ENCODE peak calls at places on chromosome 15, in four cellular contexts. T is fibroblast of mammary gland, R is tibial artery, L is GM12865. Z is an unnamed sample.
A peak's percentile ranks its signal among the peaks of the same experiment; 100 is the strongest.

GRCh38 chr15:32028921-32029320 is 1.4 kb upstream of the CHRNA7 start:
- DNase-seq in T (no peak), L (no peak), R (no peak), Z (no peak)

GRCh38 chr15:50758712-50759205 is 6.7 kb downstream of the SPPL2A start:
- DNase-seq in L (no peak), T (peak; percentile 16), R (no peak), Z (no peak)

GRCh38 chr15:74870496-74871213 is 2.5 kb downstream of the SCAMP2 start:
- DNase-seq in L (peak; percentile 43), R (no peak), T (no peak), Z (no peak)

GRCh38 chr15:40301467-40302179 is 6.1 kb downstream of the PLCB2 start:
- DNase-seq in R (no peak), L (no peak), T (no peak), Z (no peak)

GRCh38 chr15:56963126-56963525 is 44.7 kb downstream of the TCF12 start:
- DNase-seq in T (peak; percentile 59), L (no peak), R (no peak), Z (no peak)

GRCh38 chr15:78979456-78980320 is 34.8 kb upstream of the CTSH start:
- DNase-seq in L (peak; percentile 90), T (peak; percentile 88), R (no peak), Z (peak; percentile 29)

GRCh38 chr15:38128389-38128788 is 124.2 kb upstream of the SPRED1 start:
- DNase-seq in T (peak; percentile 70), L (no peak), R (no peak), Z (no peak)

GRCh38 chr15:84598250-84598649 is 2.6 kb upstream of the ZSCAN2 start:
- DNase-seq in R (no peak), L (peak; percentile 80), T (peak; percentile 32), Z (no peak)

GRCh38 chr15:69078638-69079037 is 64.1 kb downstream of the NOX5 start:
- DNase-seq in T (no peak), R (no peak), L (no peak), Z (no peak)

GRCh38 chr15:40330368-40330836 is 6.9 kb downstream of the INAFM2 start:
- DNase-seq in L (no peak), T (no peak), R (peak; percentile 89), Z (no peak)

GRCh38 chr15:74192751-74193150 is 9.8 kb downstream of the STRA6 start:
- DNase-seq in T (no peak), R (no peak), L (no peak), Z (no peak)

GRCh38 chr15:27574541-27575054 is 524.5 kb downstream of the OCA2 start:
- DNase-seq in R (no peak), L (no peak), T (no peak), Z (no peak)

GRCh38 chr15:29216955-29217354 is 52.7 kb downstream of the NSMCE3 start:
- DNase-seq in L (no peak), T (no peak), R (no peak), Z (no peak)

GRCh38 chr15:68371160-68371559 is 60.8 kb downstream of the ITGA11 start:
- DNase-seq in L (no peak), T (no peak), R (peak; percentile 57), Z (no peak)

GRCh38 chr15:38842991-38843610 is 278.5 kb upstream of the RASGRP1 start:
- DNase-seq in R (no peak), L (no peak), T (no peak), Z (no peak)

GRCh38 chr15:69463182-69463756 is 10.7 kb downstream of the RPLP1 start:
- DNase-seq in L (no peak), R (no peak), T (no peak), Z (no peak)

GRCh38 chr15:74170083-74170844 is 3.2 kb upstream of the ISLR start:
- DNase-seq in L (no peak), R (no peak), T (no peak), Z (no peak)

GRCh38 chr15:89656116-89656815 is 999 bp upstream of the KIF7 start:
- DNase-seq in R (no peak), T (peak; percentile 28), L (no peak), Z (no peak)

GRCh38 chr15:53549697-53550315 is 209.7 kb downstream of the WDR72 start:
- DNase-seq in L (no peak), T (no peak), R (no peak), Z (no peak)

GRCh38 chr15:70156781-70157261 is 59.1 kb upstream of the TLE3 start:
- DNase-seq in L (no peak), R (peak; percentile 90), T (peak; percentile 85), Z (peak; percentile 52)

GRCh38 chr15:88704791-88705768 is 66.3 kb downstream of the ISG20 start:
- DNase-seq in R (peak; percentile 90), T (peak; percentile 16), L (no peak), Z (peak; percentile 33)

GRCh38 chr15:94230886-94231727 is at the start of gene MCTP2:
- DNase-seq in L (peak; percentile 40), T (peak; percentile 60), R (peak; percentile 73), Z (peak; percentile 69)

GRCh38 chr15:86213888-86214287 is 134.2 kb downstream of the AGBL1 start:
- DNase-seq in R (no peak), T (no peak), L (no peak), Z (no peak)

DNA sequence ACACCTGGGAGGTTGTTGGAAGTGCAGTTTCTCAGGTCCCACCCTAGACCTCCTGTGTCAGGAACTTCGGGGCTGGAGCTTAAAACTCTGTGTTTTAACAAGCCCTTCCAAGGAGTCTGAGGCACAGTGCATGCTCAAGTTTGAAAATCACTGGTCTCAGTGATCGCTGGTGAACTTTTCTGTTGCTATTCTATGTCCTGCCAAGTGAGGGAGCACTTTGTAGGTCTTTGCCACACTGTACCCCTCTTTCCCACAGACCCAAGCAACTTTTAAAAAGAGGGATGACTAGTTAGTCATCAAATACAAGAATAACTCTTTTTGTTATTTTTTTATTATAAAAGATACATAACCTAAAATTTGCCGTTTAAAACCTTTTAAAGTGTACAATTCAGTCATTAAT is 133.7 kb downstream of the AGBL1 start:
- DNase-seq in T (no peak), R (no peak), L (no peak), Z (no peak)
- TF ChIP-seq CTCF in T (no peak), R (no peak), L (peak; percentile 26), Z (no peak)

GRCh38 chr15:24861014-24861690 is 93.6 kb upstream of the SNRPN start:
- DNase-seq in L (no peak), R (no peak), T (no peak), Z (no peak)

GRCh38 chr15:24857777-24858176 is 97.0 kb upstream of the SNRPN start:
- DNase-seq in R (no peak), L (no peak), T (no peak), Z (no peak)

GRCh38 chr15:24858737-24859601 is 95.8 kb upstream of the SNRPN start:
- DNase-seq in R (no peak), T (no peak), L (no peak), Z (no peak)

GRCh38 chr15:24857094-24857437 is 97.7 kb upstream of the SNRPN start:
- DNase-seq in L (no peak), R (no peak), T (no peak), Z (no peak)

GRCh38 chr15:24856397-24857093 is 98.2 kb upstream of the SNRPN start:
- DNase-seq in L (no peak), R (peak; percentile 70), T (no peak), Z (peak; percentile 50)
- H3K4me3 ChIP-seq in L (no peak overlapping the region), R (peak overlapping the region; percentile 44), T (no peak overlapping the region), Z (peak overlapping the region; percentile 58)

DNA sequence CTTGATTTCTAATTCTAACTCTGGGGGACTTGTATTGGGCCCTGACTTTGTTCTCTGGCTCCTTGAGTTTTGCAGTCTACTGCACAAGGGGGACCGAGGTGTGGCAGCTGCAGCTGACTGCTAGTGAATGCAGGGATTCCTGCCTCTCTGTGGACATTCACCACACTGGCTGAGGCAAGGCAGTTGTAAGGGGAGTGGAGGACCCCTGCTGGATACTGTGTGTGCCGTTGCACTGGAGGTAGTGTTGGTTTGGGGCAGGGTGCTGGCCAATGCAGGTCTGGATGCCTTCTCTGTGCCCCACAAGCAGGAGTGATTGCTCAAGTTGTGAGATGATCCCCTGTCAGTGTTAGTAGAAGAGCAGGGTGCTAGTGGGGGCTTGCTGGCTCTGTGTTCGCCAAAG is 626.1 kb downstream of the SQOR start:
- DNase-seq in L (no peak), T (no peak), R (no peak), Z (no peak)
- TF ChIP-seq CTCF in L (no peak), T (no peak), R (no peak), Z (no peak)

GRCh38 chr15:80059786-80060489 is 462 bp downstream of the ZFAND6 start:
- DNase-seq in R (no peak), L (no peak), T (peak; percentile 16), Z (no peak)

GRCh38 chr15:80058851-80059785 is at the start of gene ZFAND6:
- DNase-seq in T (peak; percentile 86), L (peak; percentile 97), R (peak; percentile 97), Z (peak; percentile 95)

GRCh38 chr15:80058044-80058443 is 1.4 kb upstream of the ZFAND6 start:
- DNase-seq in T (no peak), L (no peak), R (no peak), Z (no peak)

GRCh38 chr15:80066912-80067311 is 7.4 kb downstream of the ZFAND6 start:
- DNase-seq in R (no peak), L (peak; percentile 34), T (no peak), Z (no peak)

GRCh38 chr15:80061581-80061980 is 2.1 kb downstream of the ZFAND6 start:
- DNase-seq in R (no peak), L (no peak), T (peak; percentile 29), Z (no peak)
- H3K4me3 ChIP-seq in R (no peak overlapping the region), L (peak overlapping the region; percentile 98), T (peak overlapping the region; percentile 76), Z (no peak overlapping the region)